ENCODE peak calls at places on chromosomes 2 and 18, in four cellular contexts. One of them, this sample, is unnamed. For H3K4me1 and H3K36me3, the result is how much of the 10 kb centered on the place peaks cover.

GRCh38 chr2:218567797-218568189 is 358 bp downstream of the USP37 start:
- DNase-seq in lung: no peak
- DNase-seq in keratinocyte: peak
- DNase-seq in fibroblast of lung: no peak
- DNase-seq in this sample: no peak

GRCh38 chr18:9971313-9971920 is 57.6 kb downstream of the VAPA start:
- DNase-seq in lung: peak
- DNase-seq in keratinocyte: peak
- DNase-seq in fibroblast of lung: peak
- DNase-seq in this sample: peak

GRCh38 chr18:53797998-53798397 is 426.5 kb downstream of the MBD2 start:
- DNase-seq in lung: no peak
- DNase-seq in keratinocyte: no peak
- DNase-seq in fibroblast of lung: no peak
- DNase-seq in this sample: no peak

GRCh38 chr2:240890691-240891090 is 5.3 kb downstream of the MAB21L4 start:
- DNase-seq in lung: no peak
- DNase-seq in keratinocyte: no peak
- DNase-seq in fibroblast of lung: no peak
- DNase-seq in this sample: no peak

GRCh38 chr2:172449916-172450550 is 22.6 kb downstream of the ITGA6 start:
- DNase-seq in lung: no peak
- DNase-seq in keratinocyte: no peak
- DNase-seq in fibroblast of lung: peak
- DNase-seq in this sample: no peak

GRCh38 chr18:8373486-8373885 is 235.8 kb upstream of the RAB12 start:
- DNase-seq in lung: no peak
- DNase-seq in keratinocyte: peak
- DNase-seq in fibroblast of lung: peak
- DNase-seq in this sample: no peak

GRCh38 chr2:48883661-48884060 is 128.1 kb upstream of the LHCGR start:
- DNase-seq in lung: no peak
- DNase-seq in keratinocyte: no peak
- DNase-seq in fibroblast of lung: peak
- DNase-seq in this sample: no peak

GRCh38 chr2:221791840-221792239 is 219.7 kb upstream of the EPHA4 start:
- DNase-seq in lung: no peak
- DNase-seq in keratinocyte: no peak
- DNase-seq in fibroblast of lung: peak
- DNase-seq in this sample: no peak

GRCh38 chr2:238654479-238654878 is 193.4 kb upstream of the TWIST2 start:
- DNase-seq in lung: no peak
- DNase-seq in keratinocyte: no peak
- DNase-seq in fibroblast of lung: no peak
- DNase-seq in this sample: no peak

GRCh38 chr2:187054501-187055319 is 205.7 kb upstream of the ZSWIM2 start:
- DNase-seq in lung: no peak
- DNase-seq in keratinocyte: no peak
- DNase-seq in fibroblast of lung: no peak
- DNase-seq in this sample: peak

GRCh38 chr18:35442701-35443100 is 55.1 kb downstream of the INO80C start:
- DNase-seq in lung: no peak
- DNase-seq in keratinocyte: no peak
- DNase-seq in fibroblast of lung: no peak
- DNase-seq in this sample: no peak

GRCh38 chr2:203650860-203651613 is 55.4 kb upstream of the CD28 start:
- DNase-seq in lung: no peak
- DNase-seq in keratinocyte: no peak
- DNase-seq in fibroblast of lung: peak
- DNase-seq in this sample: no peak

GRCh38 chr18:74436158-74436755 is 20.9 kb downstream of the DIPK1C start:
- DNase-seq in lung: no peak
- DNase-seq in keratinocyte: no peak
- DNase-seq in fibroblast of lung: no peak
- DNase-seq in this sample: no peak

GRCh38 chr2:136118819-136119716 is 1.1 kb upstream of the CXCR4 start:
- DNase-seq in lung: peak
- DNase-seq in keratinocyte: no peak
- DNase-seq in fibroblast of lung: no peak
- DNase-seq in this sample: no peak

GRCh38 chr2:233821196-233821595 is 33.1 kb downstream of the HJURP start:
- DNase-seq in lung: no peak
- DNase-seq in keratinocyte: no peak
- DNase-seq in fibroblast of lung: no peak
- DNase-seq in this sample: no peak

GRCh38 chr2:70553334-70553583 is 367 bp downstream of the TGFA start:
- DNase-seq in lung: peak
- DNase-seq in keratinocyte: no peak
- DNase-seq in fibroblast of lung: no peak
- DNase-seq in this sample: no peak

GRCh38 chr2:236731767-236732580 is 162.3 kb downstream of the ACKR3 start:
- DNase-seq in lung: no peak
- DNase-seq in keratinocyte: no peak
- DNase-seq in fibroblast of lung: no peak
- DNase-seq in this sample: no peak

GRCh38 chr2:144747571-144747970 is 227.7 kb upstream of the ZEB2 start:
- DNase-seq in lung: no peak
- DNase-seq in keratinocyte: no peak
- DNase-seq in fibroblast of lung: no peak
- DNase-seq in this sample: no peak

GRCh38 chr2:220279372-220279771 is 651.9 kb downstream of the SLC4A3 start:
- DNase-seq in lung: no peak
- DNase-seq in keratinocyte: peak
- DNase-seq in fibroblast of lung: peak
- DNase-seq in this sample: no peak

GRCh38 chr2:156430978-156431358 is 5.2 kb upstream of the GPD2 start:
- DNase-seq in lung: no peak
- DNase-seq in keratinocyte: no peak
- DNase-seq in fibroblast of lung: peak
- DNase-seq in this sample: no peak

GRCh38 chr18:46211816-46212215 is 107.6 kb downstream of the HAUS1 start:
- DNase-seq in lung: no peak
- DNase-seq in keratinocyte: no peak
- DNase-seq in fibroblast of lung: peak
- DNase-seq in this sample: no peak

GRCh38 chr2:1855150-1855549 is 110.8 kb upstream of the PXDN start:
- DNase-seq in lung: no peak
- DNase-seq in keratinocyte: no peak
- DNase-seq in fibroblast of lung: peak
- DNase-seq in this sample: no peak

GRCh38 chr2:14189929-14190328 is 442.6 kb upstream of the LRATD1 start:
- DNase-seq in lung: no peak
- DNase-seq in keratinocyte: peak
- DNase-seq in fibroblast of lung: peak
- DNase-seq in this sample: no peak

GRCh38 chr2:71620116-71620515 is 166.8 kb downstream of the DYSF start:
- DNase-seq in lung: peak
- DNase-seq in keratinocyte: no peak
- DNase-seq in fibroblast of lung: no peak
- DNase-seq in this sample: no peak

GRCh38 chr2:102190425-102191107 is 3.7 kb downstream of the IL1RL2 start:
- DNase-seq in lung: no peak
- DNase-seq in keratinocyte: no peak
- DNase-seq in fibroblast of lung: no peak
- DNase-seq in this sample: no peak

DNA sequence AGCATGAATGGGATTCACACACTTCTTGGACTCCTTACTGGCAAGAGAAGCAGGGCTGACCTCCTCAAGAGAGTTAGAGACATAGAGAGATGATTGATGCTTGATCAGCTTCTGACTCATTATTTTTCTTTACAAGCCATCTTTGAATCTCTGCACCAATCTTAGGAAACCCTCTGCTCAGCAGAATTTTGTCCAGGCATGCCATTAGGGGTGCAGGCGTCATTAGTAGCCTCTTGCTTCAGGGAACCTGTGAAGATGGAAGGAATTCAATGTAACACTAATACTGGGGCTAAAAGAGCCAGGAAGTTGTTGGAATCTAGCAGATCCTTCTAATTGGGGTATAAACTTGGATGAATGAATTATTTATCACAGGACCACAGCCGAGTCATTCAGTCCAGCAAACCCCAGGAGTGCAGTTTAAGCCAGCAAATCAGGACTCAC is 151.8 kb downstream of the MGAT5 start:
- DNase-seq in lung: no peak
- DNase-seq in keratinocyte: peak
- DNase-seq in fibroblast of lung: peak
- DNase-seq in this sample: no peak
- H3K4me1 ChIP-seq in lung: under half
- H3K4me1 ChIP-seq in keratinocyte: under half
- H3K4me1 ChIP-seq in fibroblast of lung: half or more
- H3K4me1 ChIP-seq in this sample: under half

GRCh38 chr2:64111426-64111825 is 32.8 kb downstream of the PELI1 start:
- DNase-seq in lung: no peak
- DNase-seq in keratinocyte: no peak
- DNase-seq in fibroblast of lung: no peak
- DNase-seq in this sample: no peak
- H3K27ac ChIP-seq in lung: no peak
- H3K27ac ChIP-seq in keratinocyte: no peak
- H3K27ac ChIP-seq in fibroblast of lung: no peak
- H3K27ac ChIP-seq in this sample: no peak

DNA sequence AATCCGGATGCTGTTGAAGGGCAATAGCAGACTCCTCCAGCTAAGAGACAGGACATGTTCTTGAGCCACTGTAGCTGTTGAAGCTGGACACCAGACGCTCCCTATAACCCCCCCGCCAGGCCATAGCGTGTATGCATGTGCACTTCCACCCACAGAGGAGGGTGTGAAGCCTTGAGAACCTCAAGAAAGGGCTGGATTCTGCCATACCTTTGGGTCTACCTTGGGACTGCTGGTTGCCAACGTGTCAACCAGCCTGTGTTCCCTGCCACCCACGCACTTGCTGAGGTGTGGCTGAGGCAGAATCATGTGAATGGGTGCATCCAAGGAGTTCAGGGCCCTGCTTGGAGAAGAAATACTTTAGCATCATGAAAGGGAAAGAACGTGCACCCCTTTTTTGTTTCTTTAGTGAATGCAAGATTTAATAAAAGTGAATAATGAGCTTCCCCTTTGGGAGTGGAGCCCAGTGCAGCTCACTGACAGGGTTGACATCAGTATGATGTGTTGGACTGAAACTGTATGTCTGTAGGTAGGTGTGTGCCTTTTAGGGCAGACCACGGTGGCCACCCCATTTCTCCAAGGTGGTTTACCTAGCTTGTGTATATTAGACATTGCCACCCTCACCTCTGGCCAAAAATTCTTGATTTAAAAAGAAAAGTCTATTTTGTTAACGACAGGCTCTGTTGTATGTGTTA is 198.3 kb downstream of the MGAT5 start:
- DNase-seq in lung: no peak
- DNase-seq in keratinocyte: no peak
- DNase-seq in fibroblast of lung: no peak
- DNase-seq in this sample: no peak
- H3K36me3 ChIP-seq in lung: under half
- H3K36me3 ChIP-seq in keratinocyte: under half
- H3K36me3 ChIP-seq in fibroblast of lung: under half
- H3K36me3 ChIP-seq in this sample: under half

GRCh38 chr2:231640646-231641111 is 48.0 kb downstream of the TEX44 start:
- DNase-seq in lung: no peak
- DNase-seq in keratinocyte: no peak
- DNase-seq in fibroblast of lung: peak
- DNase-seq in this sample: no peak

GRCh38 chr2:231643494-231643888 is 50.8 kb downstream of the TEX44 start:
- DNase-seq in lung: no peak
- DNase-seq in keratinocyte: no peak
- DNase-seq in fibroblast of lung: no peak
- DNase-seq in this sample: no peak

GRCh38 chr2:231646471-231646870 is 53.8 kb downstream of the TEX44 start:
- DNase-seq in lung: no peak
- DNase-seq in keratinocyte: no peak
- DNase-seq in fibroblast of lung: no peak
- DNase-seq in this sample: no peak

GRCh38 chr2:231642631-231643493 is 50.2 kb downstream of the TEX44 start:
- DNase-seq in lung: peak
- DNase-seq in keratinocyte: peak
- DNase-seq in fibroblast of lung: peak
- DNase-seq in this sample: no peak

DNA sequence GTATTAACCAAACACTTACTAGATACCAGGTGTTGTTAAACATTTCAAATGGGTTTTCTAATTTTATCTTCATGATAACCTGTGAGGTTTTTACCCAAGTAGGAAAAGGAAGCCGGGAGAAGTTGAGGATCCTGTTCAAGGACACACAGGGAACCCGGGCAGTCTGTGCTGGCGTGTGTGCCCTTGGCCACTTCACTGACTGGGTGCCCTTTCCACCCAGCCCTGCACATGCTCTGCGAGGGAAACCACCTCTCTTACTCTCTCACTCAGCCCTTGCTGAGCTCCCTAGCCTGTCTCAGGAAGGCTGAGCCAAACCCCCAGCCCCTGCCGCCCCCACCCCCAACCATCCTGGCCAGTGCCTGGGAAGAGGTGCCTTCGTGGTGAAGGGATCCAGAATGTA is 51.8 kb downstream of the TEX44 start:
- DNase-seq in lung: no peak
- DNase-seq in keratinocyte: no peak
- DNase-seq in fibroblast of lung: no peak
- DNase-seq in this sample: no peak
- H3K4me1 ChIP-seq in lung: under half
- H3K4me1 ChIP-seq in keratinocyte: under half
- H3K4me1 ChIP-seq in fibroblast of lung: under half
- H3K4me1 ChIP-seq in this sample: under half